ENCODE peak calls at places on chromosomes 11 and 22, in six cellular contexts. M is lower leg skin, L is heart left ventricle, U is upper lobe of right lung, F is epithelial cell of proximal tubule, Z is progenitor cell of endocrine pancreas. G is an unnamed sample.

GRCh38 chr22:39003165-39003638 is 10.9 kb upstream of the APOBEC3C start:
- DNase-seq in U (peak; percentile 81), L (peak; percentile 73), F (no peak), M (peak; percentile 55), Z (peak; percentile 51), G (peak; percentile 67)

GRCh38 chr11:84564180-84564866 is 1062.8 kb downstream of the DLG2 start:
- DNase-seq in M (no peak), F (peak; percentile 73), L (no peak), U (no peak), Z (peak; percentile 13), G (no peak)

GRCh38 chr11:68946416-68947090 is 34.2 kb downstream of the MRGPRD start:
- DNase-seq in F (peak; percentile 32), U (no peak), Z (no peak), M (no peak), L (no peak), G (no peak)

GRCh38 chr11:110000045-110000502 is 93.1 kb upstream of the ZC3H12C start:
- DNase-seq in U (no peak), L (no peak), M (no peak), F (peak; percentile 83), Z (no peak), G (no peak)

GRCh38 chr22:20205964-20206708 is 55.3 kb upstream of the CCDC188 start:
- DNase-seq in Z (no peak), U (peak; percentile 85), F (no peak), M (peak; percentile 65), L (peak; percentile 78), G (peak; percentile 73)

GRCh38 chr11:32072872-32073661 is 17.8 kb upstream of the RCN1 start:
- DNase-seq in M (no peak), L (no peak), U (no peak), F (no peak), Z (no peak), G (no peak)

GRCh38 chr11:118625036-118625690 is 17.7 kb downstream of the PHLDB1 start:
- DNase-seq in M (no peak), F (no peak), L (no peak), U (no peak), Z (no peak), G (no peak)

GRCh38 chr22:32994046-32994827 is 63.9 kb downstream of the SYN3 start:
- DNase-seq in L (no peak), Z (no peak), F (no peak), U (no peak), M (no peak), G (no peak)

GRCh38 chr11:17921620-17922473 is 91.0 kb downstream of the SERGEF start:
- DNase-seq in U (no peak), M (peak; percentile 21), L (no peak), F (peak; percentile 26), Z (no peak), G (no peak)

GRCh38 chr11:58530236-58530635 is 22.3 kb upstream of the OR5B21 start:
- DNase-seq in L (no peak), F (no peak), M (no peak), U (no peak), Z (no peak), G (peak; percentile 41)

GRCh38 chr11:12508151-12508740 is 130.9 kb downstream of the PARVA start:
- DNase-seq in U (no peak), M (peak; percentile 31), Z (no peak), F (no peak), L (no peak), G (no peak)

GRCh38 chr22:30208631-30209603 is 37.6 kb downstream of the LIF start:
- DNase-seq in Z (no peak), F (no peak), L (peak; percentile 79), U (no peak), M (no peak), G (no peak)

GRCh38 chr22:35315141-35315854 is 15.6 kb downstream of the TOM1 start:
- DNase-seq in M (peak; percentile 46), F (no peak), L (no peak), Z (no peak), U (peak; percentile 59), G (no peak)

GRCh38 chr11:116529210-116529609 is 243.6 kb downstream of the BUD13 start:
- DNase-seq in U (no peak), M (no peak), L (no peak), Z (no peak), F (no peak), G (no peak)

GRCh38 chr11:79232346-79232745 is 208.5 kb downstream of the TENM4 start:
- DNase-seq in F (no peak), L (no peak), Z (no peak), M (no peak), U (no peak), G (no peak)

GRCh38 chr22:38170469-38170868 is 11.2 kb downstream of the PLA2G6 start:
- DNase-seq in M (no peak), Z (no peak), L (no peak), U (no peak), F (no peak), G (no peak)

GRCh38 chr11:69249086-69249640 is 44.8 kb upstream of the MYEOV start:
- DNase-seq in M (no peak), L (peak; percentile 4), U (no peak), F (no peak), Z (no peak), G (no peak)

GRCh38 chr11:105297463-105297862 is 157.9 kb upstream of the CARD18 start:
- DNase-seq in U (no peak), L (no peak), F (no peak), Z (no peak), M (no peak), G (no peak)

GRCh38 chr11:32500001-32500400 is 64.7 kb upstream of the WT1 start:
- DNase-seq in L (no peak), F (no peak), Z (no peak), M (no peak), U (no peak), G (no peak)

GRCh38 chr11:71067753-71068152 is 184.6 kb downstream of the SHANK2 start:
- DNase-seq in F (no peak), U (no peak), L (no peak), M (no peak), Z (no peak), G (no peak)

GRCh38 chr11:35364101-35364780 is 55.1 kb downstream of the SLC1A2 start:
- DNase-seq in Z (no peak), F (peak; percentile 86), M (peak; percentile 81), U (peak; percentile 62), L (peak; percentile 56), G (no peak)

GRCh38 chr22:36726007-36726380 is 22.4 kb upstream of the CACNG2 start:
- DNase-seq in M (no peak), Z (no peak), F (no peak), L (no peak), U (peak; percentile 46), G (no peak)

GRCh38 chr22:39185601-39186012 is 33.1 kb upstream of the CBX7 start:
- DNase-seq in M (peak; percentile 54), U (peak; percentile 73), L (peak; percentile 84), Z (no peak), F (no peak), G (no peak)

GRCh38 chr11:70716986-70717775 is 318.9 kb downstream of the CTTN start:
- DNase-seq in U (no peak), Z (no peak), M (no peak), F (no peak), L (no peak), G (no peak)

GRCh38 chr22:42179616-42180015 is 49.0 kb upstream of the CYP2D6 start:
- DNase-seq in F (no peak), U (no peak), Z (no peak), L (no peak), M (no peak), G (no peak)

GRCh38 chr11:20070459-20070858 is 89.8 kb downstream of the DBX1 start:
- DNase-seq in F (no peak), U (no peak), L (no peak), M (no peak), Z (no peak), G (no peak)

GRCh38 chr11:111269146-111269868 is 23.8 kb downstream of the POU2AF2 start:
- DNase-seq in L (no peak), Z (no peak), M (no peak), U (no peak), F (no peak), G (no peak)

GRCh38 chr11:128804481-128804880 is 62.6 kb downstream of the KCNJ1 start:
- DNase-seq in U (no peak), M (no peak), L (no peak), Z (no peak), F (no peak), G (no peak)

GRCh38 chr22:33380789-33381530 is 322.8 kb upstream of the SYN3 start:
- DNase-seq in M (no peak), Z (no peak), F (peak; percentile 95), L (no peak), U (no peak), G (no peak)

GRCh38 chr11:6557761-6558674 is 45.4 kb downstream of the RRP8 start:
- DNase-seq in L (peak; percentile 59), U (no peak), M (no peak), F (no peak), Z (no peak), G (no peak)

GRCh38 chr22:32378703-32379272 is 21.1 kb downstream of the RFPL3 start:
- DNase-seq in L (no peak), Z (peak; percentile 26), U (no peak), F (no peak), M (no peak), G (no peak)

GRCh38 chr22:45242778-45243191 is 2.1 kb upstream of the KIAA0930 start:
- DNase-seq in Z (no peak), L (no peak), M (no peak), U (no peak), F (no peak), G (no peak)
- TF ChIP-seq CTCF in Z (no peak), L (no peak), M (no peak), U (no peak), F (peak; percentile 34), G (no peak)

DNA sequence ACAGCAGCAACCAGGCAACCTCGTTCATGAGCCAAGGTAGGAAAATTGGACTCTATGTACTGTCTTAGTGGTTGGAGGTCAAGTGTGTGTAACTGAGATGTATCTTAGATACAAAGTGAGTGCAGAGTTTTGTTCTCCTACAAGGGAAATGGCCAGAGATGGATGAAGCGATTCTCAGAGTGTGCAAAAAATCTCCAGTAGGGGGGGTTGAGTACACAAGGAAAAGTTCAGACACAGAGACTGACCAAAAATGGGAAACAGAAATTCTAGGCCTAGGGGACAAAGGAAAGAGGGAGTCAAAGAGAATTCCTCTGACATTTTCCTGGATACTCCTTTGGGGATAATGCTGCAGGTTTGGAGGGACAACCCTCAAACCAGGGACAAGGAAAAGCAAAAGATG is 38.2 kb upstream of the OR5AK2 start:
- DNase-seq in F (no peak), Z (no peak), L (no peak), U (no peak), M (no peak), G (no peak)
- TF ChIP-seq CTCF in F (peak; percentile 13), Z (peak; percentile 8), L (no peak), U (no peak), M (no peak), G (no peak)

DNA sequence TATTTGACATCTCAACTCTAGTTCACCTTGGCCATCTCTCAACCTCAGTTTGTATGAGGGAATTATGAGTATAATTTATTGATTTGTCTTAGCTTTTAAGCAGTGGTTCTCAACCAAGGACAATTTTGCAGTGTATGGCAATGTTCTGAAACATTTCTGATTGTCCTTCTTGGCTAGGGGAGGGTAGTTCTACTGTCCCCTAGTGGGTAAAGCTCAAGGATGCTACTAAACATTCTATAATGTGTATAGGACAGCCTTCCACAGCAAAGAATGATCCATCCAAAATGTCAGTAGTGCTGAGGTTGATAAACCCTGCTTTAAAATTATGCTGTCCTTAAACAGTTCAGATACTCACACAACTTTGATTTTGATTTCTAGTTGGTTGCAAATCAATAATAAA is 78.1 kb upstream of the ALKBH3 start:
- DNase-seq in L (no peak), M (no peak), F (no peak), Z (no peak), U (no peak), G (no peak)
- TF ChIP-seq CTCF in L (peak; percentile 31), M (no peak), F (peak; percentile 42), Z (peak; percentile 30), U (no peak), G (no peak)

GRCh38 chr11:64000740-64001514 is 14.7 kb downstream of the OTUB1 start:
- DNase-seq in U (no peak), L (no peak), Z (no peak), F (no peak), M (no peak), G (no peak)
- TF ChIP-seq CTCF in U (no peak), L (peak; percentile 4), Z (peak; percentile 2), F (no peak), M (no peak), G (no peak)

G was measured in CD8-positive, alpha-beta T cell.